ENCODE peak calls at places on chromosomes 4 and X, in seven cellular contexts. One of them, this sample, is unnamed.

GRCh38 chrX:97616883-97617510 is 733.3 kb downstream of the RPA4 start:
- DNase-seq in activated naive CD4-positive, alpha-beta T cell treated with anti-CD3 and anti-CD28 coated beads, Interleukin-2, amount 50 U/mL, for 72 hours: no peak
- DNase-seq in hypothalamus: no peak
- DNase-seq in stimulated activated CD4-positive, alpha-beta T cell treated with anti-CD3 and anti-CD28 coated beads, TNF-alpha, amount 100 ng/mL, for 1 hour: no peak
- DNase-seq in psoas muscle: no peak
- DNase-seq in stimulated activated naive CD4-positive, alpha-beta T cell treated with Interleukin-2 at 50 U/mL for 16 hours: no peak
- DNase-seq in M059J: peak
- DNase-seq in this sample: peak

GRCh38 chr4:2923678-2924173 is 39.5 kb downstream of the NOP14 start:
- DNase-seq in activated naive CD4-positive, alpha-beta T cell treated with anti-CD3 and anti-CD28 coated beads, Interleukin-2, amount 50 U/mL, for 72 hours: no peak
- DNase-seq in hypothalamus: no peak
- DNase-seq in stimulated activated CD4-positive, alpha-beta T cell treated with anti-CD3 and anti-CD28 coated beads, TNF-alpha, amount 100 ng/mL, for 1 hour: no peak
- DNase-seq in psoas muscle: peak
- DNase-seq in stimulated activated naive CD4-positive, alpha-beta T cell treated with Interleukin-2 at 50 U/mL for 16 hours: no peak
- DNase-seq in M059J: no peak
- DNase-seq in this sample: no peak

GRCh38 chr4:144644368-144645101 is 1.4 kb upstream of the HHIP start:
- DNase-seq in activated naive CD4-positive, alpha-beta T cell treated with anti-CD3 and anti-CD28 coated beads, Interleukin-2, amount 50 U/mL, for 72 hours: no peak
- DNase-seq in hypothalamus: no peak
- DNase-seq in stimulated activated CD4-positive, alpha-beta T cell treated with anti-CD3 and anti-CD28 coated beads, TNF-alpha, amount 100 ng/mL, for 1 hour: no peak
- DNase-seq in psoas muscle: no peak
- DNase-seq in stimulated activated naive CD4-positive, alpha-beta T cell treated with Interleukin-2 at 50 U/mL for 16 hours: no peak
- DNase-seq in M059J: no peak
- DNase-seq in this sample: peak

GRCh38 chrX:153648358-153649177 is 1.6 kb downstream of the DUSP9 start:
- DNase-seq in activated naive CD4-positive, alpha-beta T cell treated with anti-CD3 and anti-CD28 coated beads, Interleukin-2, amount 50 U/mL, for 72 hours: no peak
- DNase-seq in hypothalamus: no peak
- DNase-seq in stimulated activated CD4-positive, alpha-beta T cell treated with anti-CD3 and anti-CD28 coated beads, TNF-alpha, amount 100 ng/mL, for 1 hour: no peak
- DNase-seq in psoas muscle: no peak
- DNase-seq in stimulated activated naive CD4-positive, alpha-beta T cell treated with Interleukin-2 at 50 U/mL for 16 hours: no peak
- DNase-seq in M059J: no peak
- DNase-seq in this sample: no peak

GRCh38 chr4:16573744-16574143 is 324.7 kb downstream of the LDB2 start:
- DNase-seq in activated naive CD4-positive, alpha-beta T cell treated with anti-CD3 and anti-CD28 coated beads, Interleukin-2, amount 50 U/mL, for 72 hours: no peak
- DNase-seq in hypothalamus: peak
- DNase-seq in stimulated activated CD4-positive, alpha-beta T cell treated with anti-CD3 and anti-CD28 coated beads, TNF-alpha, amount 100 ng/mL, for 1 hour: no peak
- DNase-seq in psoas muscle: no peak
- DNase-seq in stimulated activated naive CD4-positive, alpha-beta T cell treated with Interleukin-2 at 50 U/mL for 16 hours: no peak
- DNase-seq in M059J: peak
- DNase-seq in this sample: no peak

GRCh38 chr4:188455353-188455752 is 316.1 kb downstream of the TRIML1 start:
- DNase-seq in activated naive CD4-positive, alpha-beta T cell treated with anti-CD3 and anti-CD28 coated beads, Interleukin-2, amount 50 U/mL, for 72 hours: no peak
- DNase-seq in hypothalamus: no peak
- DNase-seq in stimulated activated CD4-positive, alpha-beta T cell treated with anti-CD3 and anti-CD28 coated beads, TNF-alpha, amount 100 ng/mL, for 1 hour: no peak
- DNase-seq in psoas muscle: no peak
- DNase-seq in stimulated activated naive CD4-positive, alpha-beta T cell treated with Interleukin-2 at 50 U/mL for 16 hours: no peak
- DNase-seq in M059J: peak
- DNase-seq in this sample: no peak

GRCh38 chrX:100643943-100644587 is at the start of gene SRPX2:
- DNase-seq in activated naive CD4-positive, alpha-beta T cell treated with anti-CD3 and anti-CD28 coated beads, Interleukin-2, amount 50 U/mL, for 72 hours: no peak
- DNase-seq in hypothalamus: no peak
- DNase-seq in stimulated activated CD4-positive, alpha-beta T cell treated with anti-CD3 and anti-CD28 coated beads, TNF-alpha, amount 100 ng/mL, for 1 hour: no peak
- DNase-seq in psoas muscle: peak
- DNase-seq in stimulated activated naive CD4-positive, alpha-beta T cell treated with Interleukin-2 at 50 U/mL for 16 hours: no peak
- DNase-seq in M059J: peak
- DNase-seq in this sample: no peak

GRCh38 chrX:64758047-64758446 is 218.2 kb downstream of the ZC4H2 start:
- DNase-seq in activated naive CD4-positive, alpha-beta T cell treated with anti-CD3 and anti-CD28 coated beads, Interleukin-2, amount 50 U/mL, for 72 hours: no peak
- DNase-seq in hypothalamus: no peak
- DNase-seq in stimulated activated CD4-positive, alpha-beta T cell treated with anti-CD3 and anti-CD28 coated beads, TNF-alpha, amount 100 ng/mL, for 1 hour: no peak
- DNase-seq in psoas muscle: no peak
- DNase-seq in stimulated activated naive CD4-positive, alpha-beta T cell treated with Interleukin-2 at 50 U/mL for 16 hours: no peak
- DNase-seq in M059J: no peak
- DNase-seq in this sample: no peak

GRCh38 chr4:61511716-61512488 is 311.8 kb downstream of the ADGRL3 start:
- DNase-seq in activated naive CD4-positive, alpha-beta T cell treated with anti-CD3 and anti-CD28 coated beads, Interleukin-2, amount 50 U/mL, for 72 hours: no peak
- DNase-seq in hypothalamus: no peak
- DNase-seq in stimulated activated CD4-positive, alpha-beta T cell treated with anti-CD3 and anti-CD28 coated beads, TNF-alpha, amount 100 ng/mL, for 1 hour: no peak
- DNase-seq in psoas muscle: no peak
- DNase-seq in stimulated activated naive CD4-positive, alpha-beta T cell treated with Interleukin-2 at 50 U/mL for 16 hours: no peak
- DNase-seq in M059J: peak
- DNase-seq in this sample: peak

GRCh38 chr4:168716411-168717129 is 219.7 kb downstream of the PALLD start:
- DNase-seq in activated naive CD4-positive, alpha-beta T cell treated with anti-CD3 and anti-CD28 coated beads, Interleukin-2, amount 50 U/mL, for 72 hours: no peak
- DNase-seq in hypothalamus: no peak
- DNase-seq in stimulated activated CD4-positive, alpha-beta T cell treated with anti-CD3 and anti-CD28 coated beads, TNF-alpha, amount 100 ng/mL, for 1 hour: no peak
- DNase-seq in psoas muscle: no peak
- DNase-seq in stimulated activated naive CD4-positive, alpha-beta T cell treated with Interleukin-2 at 50 U/mL for 16 hours: no peak
- DNase-seq in M059J: no peak
- DNase-seq in this sample: no peak

GRCh38 chr4:7581477-7581876 is 146.7 kb upstream of the PSAPL1 start:
- DNase-seq in activated naive CD4-positive, alpha-beta T cell treated with anti-CD3 and anti-CD28 coated beads, Interleukin-2, amount 50 U/mL, for 72 hours: peak
- DNase-seq in hypothalamus: no peak
- DNase-seq in stimulated activated CD4-positive, alpha-beta T cell treated with anti-CD3 and anti-CD28 coated beads, TNF-alpha, amount 100 ng/mL, for 1 hour: no peak
- DNase-seq in psoas muscle: no peak
- DNase-seq in stimulated activated naive CD4-positive, alpha-beta T cell treated with Interleukin-2 at 50 U/mL for 16 hours: no peak
- DNase-seq in M059J: peak
- DNase-seq in this sample: no peak

GRCh38 chr4:186191266-186192067 is at the start of gene CYP4V2:
- DNase-seq in activated naive CD4-positive, alpha-beta T cell treated with anti-CD3 and anti-CD28 coated beads, Interleukin-2, amount 50 U/mL, for 72 hours: peak
- DNase-seq in hypothalamus: peak
- DNase-seq in stimulated activated CD4-positive, alpha-beta T cell treated with anti-CD3 and anti-CD28 coated beads, TNF-alpha, amount 100 ng/mL, for 1 hour: peak
- DNase-seq in psoas muscle: peak
- DNase-seq in stimulated activated naive CD4-positive, alpha-beta T cell treated with Interleukin-2 at 50 U/mL for 16 hours: peak
- DNase-seq in M059J: peak
- DNase-seq in this sample: peak

GRCh38 chr4:138841341-138841740 is 174.2 kb upstream of the NOCT start:
- DNase-seq in activated naive CD4-positive, alpha-beta T cell treated with anti-CD3 and anti-CD28 coated beads, Interleukin-2, amount 50 U/mL, for 72 hours: no peak
- DNase-seq in hypothalamus: no peak
- DNase-seq in stimulated activated CD4-positive, alpha-beta T cell treated with anti-CD3 and anti-CD28 coated beads, TNF-alpha, amount 100 ng/mL, for 1 hour: no peak
- DNase-seq in psoas muscle: no peak
- DNase-seq in stimulated activated naive CD4-positive, alpha-beta T cell treated with Interleukin-2 at 50 U/mL for 16 hours: no peak
- DNase-seq in M059J: no peak
- DNase-seq in this sample: no peak

GRCh38 chr4:7747062-7747385 is 192.6 kb downstream of the AFAP1 start:
- DNase-seq in activated naive CD4-positive, alpha-beta T cell treated with anti-CD3 and anti-CD28 coated beads, Interleukin-2, amount 50 U/mL, for 72 hours: no peak
- DNase-seq in hypothalamus: peak
- DNase-seq in stimulated activated CD4-positive, alpha-beta T cell treated with anti-CD3 and anti-CD28 coated beads, TNF-alpha, amount 100 ng/mL, for 1 hour: no peak
- DNase-seq in psoas muscle: no peak
- DNase-seq in stimulated activated naive CD4-positive, alpha-beta T cell treated with Interleukin-2 at 50 U/mL for 16 hours: no peak
- DNase-seq in M059J: no peak
- DNase-seq in this sample: no peak

GRCh38 chrX:130108647-130109428 is 1.5 kb downstream of the ELF4 start:
- DNase-seq in activated naive CD4-positive, alpha-beta T cell treated with anti-CD3 and anti-CD28 coated beads, Interleukin-2, amount 50 U/mL, for 72 hours: peak
- DNase-seq in hypothalamus: no peak
- DNase-seq in stimulated activated CD4-positive, alpha-beta T cell treated with anti-CD3 and anti-CD28 coated beads, TNF-alpha, amount 100 ng/mL, for 1 hour: no peak
- DNase-seq in psoas muscle: peak
- DNase-seq in stimulated activated naive CD4-positive, alpha-beta T cell treated with Interleukin-2 at 50 U/mL for 16 hours: peak
- DNase-seq in M059J: peak
- DNase-seq in this sample: peak

GRCh38 chr4:129561886-129562285 is 465.9 kb downstream of the C4orf33 start:
- DNase-seq in activated naive CD4-positive, alpha-beta T cell treated with anti-CD3 and anti-CD28 coated beads, Interleukin-2, amount 50 U/mL, for 72 hours: no peak
- DNase-seq in hypothalamus: no peak
- DNase-seq in stimulated activated CD4-positive, alpha-beta T cell treated with anti-CD3 and anti-CD28 coated beads, TNF-alpha, amount 100 ng/mL, for 1 hour: no peak
- DNase-seq in psoas muscle: no peak
- DNase-seq in stimulated activated naive CD4-positive, alpha-beta T cell treated with Interleukin-2 at 50 U/mL for 16 hours: no peak
- DNase-seq in M059J: no peak
- DNase-seq in this sample: no peak

GRCh38 chr4:127630152-127630551 is 2.6 kb upstream of the INTU start:
- DNase-seq in activated naive CD4-positive, alpha-beta T cell treated with anti-CD3 and anti-CD28 coated beads, Interleukin-2, amount 50 U/mL, for 72 hours: no peak
- DNase-seq in hypothalamus: no peak
- DNase-seq in stimulated activated CD4-positive, alpha-beta T cell treated with anti-CD3 and anti-CD28 coated beads, TNF-alpha, amount 100 ng/mL, for 1 hour: no peak
- DNase-seq in psoas muscle: no peak
- DNase-seq in stimulated activated naive CD4-positive, alpha-beta T cell treated with Interleukin-2 at 50 U/mL for 16 hours: no peak
- DNase-seq in M059J: no peak
- DNase-seq in this sample: no peak

GRCh38 chr4:158895797-158896442 is 127.1 kb downstream of the FNIP2 start:
- DNase-seq in activated naive CD4-positive, alpha-beta T cell treated with anti-CD3 and anti-CD28 coated beads, Interleukin-2, amount 50 U/mL, for 72 hours: no peak
- DNase-seq in hypothalamus: no peak
- DNase-seq in stimulated activated CD4-positive, alpha-beta T cell treated with anti-CD3 and anti-CD28 coated beads, TNF-alpha, amount 100 ng/mL, for 1 hour: no peak
- DNase-seq in psoas muscle: no peak
- DNase-seq in stimulated activated naive CD4-positive, alpha-beta T cell treated with Interleukin-2 at 50 U/mL for 16 hours: no peak
- DNase-seq in M059J: peak
- DNase-seq in this sample: no peak

GRCh38 chr4:124980276-124980752 is 267.8 kb upstream of the ANKRD50 start:
- DNase-seq in activated naive CD4-positive, alpha-beta T cell treated with anti-CD3 and anti-CD28 coated beads, Interleukin-2, amount 50 U/mL, for 72 hours: no peak
- DNase-seq in hypothalamus: no peak
- DNase-seq in stimulated activated CD4-positive, alpha-beta T cell treated with anti-CD3 and anti-CD28 coated beads, TNF-alpha, amount 100 ng/mL, for 1 hour: no peak
- DNase-seq in psoas muscle: no peak
- DNase-seq in stimulated activated naive CD4-positive, alpha-beta T cell treated with Interleukin-2 at 50 U/mL for 16 hours: no peak
- DNase-seq in M059J: peak
- DNase-seq in this sample: no peak

GRCh38 chr4:84870398-84871163 is 95.9 kb downstream of the WDFY3 start:
- DNase-seq in activated naive CD4-positive, alpha-beta T cell treated with anti-CD3 and anti-CD28 coated beads, Interleukin-2, amount 50 U/mL, for 72 hours: no peak
- DNase-seq in hypothalamus: no peak
- DNase-seq in stimulated activated CD4-positive, alpha-beta T cell treated with anti-CD3 and anti-CD28 coated beads, TNF-alpha, amount 100 ng/mL, for 1 hour: no peak
- DNase-seq in psoas muscle: no peak
- DNase-seq in stimulated activated naive CD4-positive, alpha-beta T cell treated with Interleukin-2 at 50 U/mL for 16 hours: no peak
- DNase-seq in M059J: peak
- DNase-seq in this sample: no peak

GRCh38 chr4:143399113-143399949 is 62.7 kb downstream of the GAB1 start:
- DNase-seq in activated naive CD4-positive, alpha-beta T cell treated with anti-CD3 and anti-CD28 coated beads, Interleukin-2, amount 50 U/mL, for 72 hours: peak
- DNase-seq in hypothalamus: no peak
- DNase-seq in stimulated activated CD4-positive, alpha-beta T cell treated with anti-CD3 and anti-CD28 coated beads, TNF-alpha, amount 100 ng/mL, for 1 hour: no peak
- DNase-seq in psoas muscle: no peak
- DNase-seq in stimulated activated naive CD4-positive, alpha-beta T cell treated with Interleukin-2 at 50 U/mL for 16 hours: no peak
- DNase-seq in M059J: peak
- DNase-seq in this sample: no peak

GRCh38 chr4:111945014-111945413 is 200.2 kb upstream of the FAM241A start:
- DNase-seq in activated naive CD4-positive, alpha-beta T cell treated with anti-CD3 and anti-CD28 coated beads, Interleukin-2, amount 50 U/mL, for 72 hours: no peak
- DNase-seq in hypothalamus: no peak
- DNase-seq in stimulated activated CD4-positive, alpha-beta T cell treated with anti-CD3 and anti-CD28 coated beads, TNF-alpha, amount 100 ng/mL, for 1 hour: no peak
- DNase-seq in psoas muscle: no peak
- DNase-seq in stimulated activated naive CD4-positive, alpha-beta T cell treated with Interleukin-2 at 50 U/mL for 16 hours: no peak
- DNase-seq in M059J: no peak
- DNase-seq in this sample: no peak

GRCh38 chrX:26557691-26558321 is 341.8 kb downstream of the MAGEB5 start:
- DNase-seq in activated naive CD4-positive, alpha-beta T cell treated with anti-CD3 and anti-CD28 coated beads, Interleukin-2, amount 50 U/mL, for 72 hours: no peak
- DNase-seq in hypothalamus: no peak
- DNase-seq in stimulated activated CD4-positive, alpha-beta T cell treated with anti-CD3 and anti-CD28 coated beads, TNF-alpha, amount 100 ng/mL, for 1 hour: no peak
- DNase-seq in psoas muscle: peak
- DNase-seq in stimulated activated naive CD4-positive, alpha-beta T cell treated with Interleukin-2 at 50 U/mL for 16 hours: no peak
- DNase-seq in M059J: no peak
- DNase-seq in this sample: no peak

GRCh38 chr4:53602390-53602789 is 11.1 kb upstream of the LNX1 start:
- DNase-seq in activated naive CD4-positive, alpha-beta T cell treated with anti-CD3 and anti-CD28 coated beads, Interleukin-2, amount 50 U/mL, for 72 hours: no peak
- DNase-seq in hypothalamus: no peak
- DNase-seq in stimulated activated CD4-positive, alpha-beta T cell treated with anti-CD3 and anti-CD28 coated beads, TNF-alpha, amount 100 ng/mL, for 1 hour: no peak
- DNase-seq in psoas muscle: no peak
- DNase-seq in stimulated activated naive CD4-positive, alpha-beta T cell treated with Interleukin-2 at 50 U/mL for 16 hours: no peak
- DNase-seq in M059J: no peak
- DNase-seq in this sample: no peak